ENCODE peak calls at places on chromosome 20, in ten cellular contexts. W is stimulated activated naive CD4-positive, alpha-beta T cell; T is GM04504; E is MCF 10A; M is transverse colon; K is iris pigment epithelial cell; C is bronchial epithelial cell; I is right lobe of liver; S is uterus; L is NCI-H1105. O is an unnamed sample.

GRCh38 chr20:55174635-55175034 is 699.2 kb downstream of the DOK5 start:
- DNase-seq in W (no peak), T (no peak), E (no peak), M (no peak), K (no peak), C (peak; percentile 20), I (no peak), S (no peak), L (no peak), O (no peak)

GRCh38 chr20:346640-347316 is at the start of gene NRSN2:
- DNase-seq in W (no peak), T (no peak), E (no peak), M (peak; percentile 61), K (peak; percentile 73), C (no peak), I (no peak), S (peak; percentile 59), L (peak; percentile 39), O (peak; percentile 65)

GRCh38 chr20:11755071-11755881 is 162.4 kb upstream of the BTBD3 start:
- DNase-seq in W (no peak), T (peak; percentile 69), E (no peak), M (no peak), K (peak; percentile 22), C (no peak), I (no peak), S (no peak), L (no peak), O (no peak)

GRCh38 chr20:3251806-3252205 is 12.8 kb upstream of the SLC4A11 start:
- DNase-seq in W (no peak), T (no peak), E (no peak), M (no peak), K (peak; percentile 34), C (no peak), I (no peak), S (no peak), L (no peak), O (peak; percentile 16)

GRCh38 chr20:44211177-44212039 is 837 bp upstream of the OSER1 start:
- DNase-seq in W (no peak), T (no peak), E (peak; percentile 41), M (peak; percentile 23), K (peak; percentile 42), C (no peak), I (no peak), S (peak; percentile 28), L (peak; percentile 20), O (no peak)

GRCh38 chr20:48236485-48237055 is 451.3 kb upstream of the SULF2 start:
- DNase-seq in W (no peak), T (no peak), E (no peak), M (no peak), K (no peak), C (no peak), I (no peak), S (peak; percentile 77), L (no peak), O (no peak)

GRCh38 chr20:62254021-62254724 is 15.9 kb downstream of the OSBPL2 start:
- DNase-seq in W (no peak), T (no peak), E (no peak), M (no peak), K (no peak), C (no peak), I (no peak), S (no peak), L (no peak), O (no peak)

GRCh38 chr20:329851-330232 is 4.5 kb downstream of the SOX12 start:
- DNase-seq in W (no peak), T (no peak), E (no peak), M (peak; percentile 18), K (no peak), C (no peak), I (no peak), S (no peak), L (no peak), O (no peak)

GRCh38 chr20:41098703-41099250 is 38.6 kb upstream of the PLCG1 start:
- DNase-seq in W (no peak), T (peak; percentile 77), E (peak; percentile 13), M (no peak), K (peak; percentile 72), C (no peak), I (no peak), S (no peak), L (no peak), O (no peak)

GRCh38 chr20:49700411-49701185 is 13.1 kb downstream of the B4GALT5 start:
- DNase-seq in W (no peak), T (peak; percentile 69), E (peak; percentile 89), M (no peak), K (peak; percentile 84), C (peak; percentile 85), I (no peak), S (no peak), L (no peak), O (no peak)

GRCh38 chr20:58614366-58614765 is 36.7 kb upstream of the STX16 start:
- DNase-seq in W (no peak), T (no peak), E (no peak), M (no peak), K (no peak), C (no peak), I (no peak), S (no peak), L (no peak), O (no peak)

GRCh38 chr20:3045042-3045815 is 623 bp upstream of the MRPS26 start:
- DNase-seq in W (peak; percentile 52), T (peak; percentile 37), E (no peak), M (peak; percentile 86), K (peak; percentile 91), C (peak; percentile 72), I (peak; percentile 90), S (peak; percentile 74), L (no peak), O (peak; percentile 78)

GRCh38 chr20:46399401-46399800 is 7.0 kb downstream of the ELMO2 start:
- DNase-seq in W (peak; percentile 8), T (no peak), E (no peak), M (no peak), K (no peak), C (peak; percentile 49), I (no peak), S (no peak), L (no peak), O (no peak)

GRCh38 chr20:10591956-10592521 is 81.8 kb downstream of the JAG1 start:
- DNase-seq in W (no peak), T (no peak), E (peak; percentile 38), M (no peak), K (no peak), C (no peak), I (no peak), S (no peak), L (no peak), O (no peak)

GRCh38 chr20:43457640-43458421 is at the start of gene SRSF6:
- DNase-seq in W (peak; percentile 94), T (peak; percentile 81), E (peak; percentile 93), M (peak; percentile 96), K (peak; percentile 90), C (peak; percentile 67), I (peak; percentile 97), S (peak; percentile 94), L (peak; percentile 92), O (peak; percentile 93)

GRCh38 chr20:55514498-55514897 is 490.8 kb downstream of the CBLN4 start:
- DNase-seq in W (no peak), T (no peak), E (peak; percentile 22), M (no peak), K (no peak), C (peak; percentile 90), I (no peak), S (no peak), L (no peak), O (no peak)

GRCh38 chr20:23869520-23869919 is 10.0 kb downstream of the CST5 start:
- DNase-seq in W (no peak), T (no peak), E (no peak), M (no peak), K (no peak), C (no peak), I (no peak), S (no peak), L (no peak), O (no peak)

GRCh38 chr20:11585752-11586352 is 331.8 kb upstream of the BTBD3 start:
- DNase-seq in W (no peak), T (peak; percentile 3), E (peak; percentile 22), M (no peak), K (peak; percentile 51), C (peak; percentile 27), I (no peak), S (no peak), L (peak; percentile 22), O (no peak)

GRCh38 chr20:15191082-15191723 is 853.8 kb upstream of the FLRT3 start:
- DNase-seq in W (no peak), T (no peak), E (no peak), M (no peak), K (no peak), C (no peak), I (no peak), S (no peak), L (no peak), O (no peak)

GRCh38 chr20:63706852-63707557 is 771 bp downstream of the ARFRP1 start:
- DNase-seq in W (peak; percentile 69), T (no peak), E (peak; percentile 58), M (peak; percentile 70), K (peak; percentile 64), C (peak; percentile 55), I (peak; percentile 77), S (peak; percentile 36), L (no peak), O (no peak)

GRCh38 chr20:61461459-61461858 is 209.4 kb downstream of the CDH4 start:
- DNase-seq in W (no peak), T (no peak), E (no peak), M (no peak), K (no peak), C (no peak), I (no peak), S (no peak), L (no peak), O (no peak)

GRCh38 chr20:5150226-5151076 is 23.6 kb downstream of the CDS2 start:
- DNase-seq in W (no peak), T (no peak), E (peak; percentile 47), M (no peak), K (peak; percentile 77), C (no peak), I (peak; percentile 78), S (no peak), L (no peak), O (no peak)

GRCh38 chr20:41286240-41286851 is 31.2 kb downstream of the ZHX3 start:
- DNase-seq in W (no peak), T (no peak), E (no peak), M (no peak), K (no peak), C (no peak), I (no peak), S (no peak), L (no peak), O (no peak)

GRCh38 chr20:39259808-39260207 is 297.7 kb downstream of the DHX35 start:
- DNase-seq in W (no peak), T (no peak), E (no peak), M (no peak), K (no peak), C (no peak), I (no peak), S (no peak), L (no peak), O (no peak)

GRCh38 chr20:22962567-22963439 is 72.3 kb upstream of the SSTR4 start:
- DNase-seq in W (no peak), T (no peak), E (peak; percentile 24), M (no peak), K (no peak), C (peak; percentile 87), I (no peak), S (no peak), L (no peak), O (no peak)

GRCh38 chr20:12404941-12405340 is 487.2 kb downstream of the BTBD3 start:
- DNase-seq in W (no peak), T (no peak), E (no peak), M (no peak), K (no peak), C (no peak), I (no peak), S (no peak), L (no peak), O (no peak)

GRCh38 chr20:10558635-10559187 is 115.1 kb downstream of the JAG1 start:
- DNase-seq in W (no peak), T (peak; percentile 52), E (peak; percentile 90), M (no peak), K (peak; percentile 98), C (peak; percentile 93), I (no peak), S (no peak), L (no peak), O (no peak)